ENCODE peak calls at places on chromosome 1, in nine cellular contexts. R is amygdala; P is naive B cell; G is ascending aorta; F is activated CD4-positive, alpha-beta T cell treated with anti-CD3 and anti-CD28 coated beads for 24 hours; D is GM12865; Z is GM04504; Y is trophoblast cell; S is NCI-H1105. L is an unnamed sample.
A peak's percentile ranks its signal among the peaks of the same experiment; 100 is the strongest.

GRCh38 chr1:160400646-160401486 is 502 bp downstream of the VANGL2 start:
- DNase-seq in F (no peak), G (no peak), Z (no peak), P (peak; percentile 17), Y (no peak), S (peak; percentile 35), R (no peak), D (no peak), L (peak; percentile 48)

GRCh38 chr1:168092566-168093355 is 44.0 kb downstream of the GPR161 start:
- DNase-seq in P (no peak), F (no peak), Z (no peak), Y (peak; percentile 7), G (no peak), R (no peak), S (no peak), D (no peak), L (no peak)

GRCh38 chr1:70205076-70205436 is 323 bp downstream of the LRRC40 start:
- DNase-seq in G (no peak), Z (no peak), Y (peak; percentile 6), R (no peak), D (no peak), F (no peak), S (no peak), P (no peak), L (no peak)

GRCh38 chr1:182687361-182687760 is 3.0 kb upstream of the RGS8 start:
- DNase-seq in F (no peak), P (no peak), G (no peak), D (no peak), R (no peak), Z (no peak), S (no peak), Y (peak; percentile 94), L (no peak)

GRCh38 chr1:150466964-150467363 is 20.3 kb upstream of the TARS2 start:
- DNase-seq in R (no peak), Z (no peak), P (no peak), Y (no peak), D (no peak), S (no peak), F (no peak), G (no peak), L (no peak)

GRCh38 chr1:182575540-182576149 is 13.4 kb downstream of the RNASEL start:
- DNase-seq in D (no peak), Y (peak; percentile 85), G (no peak), F (no peak), Z (peak; percentile 46), R (no peak), S (no peak), P (no peak), L (no peak)

GRCh38 chr1:156689035-156689959 is 12.1 kb upstream of the NES start:
- DNase-seq in R (peak; percentile 24), S (peak; percentile 70), G (no peak), Z (no peak), F (peak; percentile 64), Y (peak; percentile 90), D (peak; percentile 83), P (peak; percentile 70), L (peak; percentile 64)

GRCh38 chr1:193634470-193634869 is 448.1 kb upstream of the B3GALT2 start:
- DNase-seq in Z (no peak), Y (no peak), G (no peak), P (no peak), D (no peak), R (no peak), S (no peak), F (no peak), L (no peak)

GRCh38 chr1:163701783-163702182 is 380.0 kb downstream of the NUF2 start:
- DNase-seq in S (no peak), G (no peak), P (no peak), Y (no peak), D (no peak), R (no peak), Z (no peak), F (no peak), L (no peak)

GRCh38 chr1:203182377-203182927 is 4.1 kb downstream of the CHI3L1 start:
- DNase-seq in P (no peak), Y (no peak), S (no peak), Z (no peak), D (no peak), G (no peak), F (no peak), R (no peak), L (no peak)

GRCh38 chr1:248758352-248758751 is 2.8 kb upstream of the LYPD8 start:
- DNase-seq in G (no peak), P (no peak), S (no peak), D (no peak), F (no peak), R (no peak), Y (no peak), Z (no peak), L (no peak)

GRCh38 chr1:57845041-57845440 is 421.2 kb upstream of the DAB1 start:
- DNase-seq in P (no peak), F (no peak), Y (no peak), Z (no peak), G (no peak), D (no peak), R (peak; percentile 1), S (peak; percentile 16), L (no peak)

GRCh38 chr1:6870571-6870970 is 85.3 kb downstream of the CAMTA1 start:
- DNase-seq in G (no peak), Z (no peak), D (no peak), P (no peak), R (no peak), F (no peak), S (no peak), Y (peak; percentile 61), L (no peak)

L was measured in frontal cortex.